ENCODE peak calls at places on chromosomes 16 and 17, in seven cellular contexts. P is IMR-90, L is neuronal stem cell, C is mesendoderm, T is mesenchymal stem cell, B is H9, X is H1. U is an unnamed sample.

GRCh38 chr17:74449306-74449705 is 17.1 kb upstream of the CD300A start:
- DNase-seq in L (no peak), C (no peak), B (no peak), X (no peak), P (no peak), T (no peak), U (no peak)

GRCh38 chr17:80953471-80954315 is 37.9 kb upstream of the CHMP6 start:
- DNase-seq in B (no peak), P (no peak), X (no peak), L (no peak), T (no peak), C (no peak), U (no peak)

GRCh38 chr16:73053379-73054130 is 5.6 kb upstream of the ZFHX3 start:
- DNase-seq in P (peak), T (peak), X (no peak), C (peak), B (no peak), L (no peak), U (no peak)

GRCh38 chr16:62963846-62964245 is 927.6 kb upstream of the CDH8 start:
- DNase-seq in X (no peak), B (no peak), T (no peak), P (no peak), C (no peak), L (no peak), U (peak)

GRCh38 chr16:77736879-77737278 is 14.6 kb downstream of the NUDT7 start:
- DNase-seq in T (no peak), B (no peak), P (no peak), L (no peak), C (no peak), X (no peak), U (no peak)

GRCh38 chr17:38617967-38618760 is 12.4 kb upstream of the SRCIN1 start:
- DNase-seq in P (no peak), T (no peak), C (no peak), L (no peak), B (peak), X (no peak), U (no peak)

GRCh38 chr17:16938496-16939270 is 33.2 kb downstream of the TNFRSF13B start:
- DNase-seq in X (no peak), T (no peak), L (no peak), P (no peak), B (peak), C (peak), U (no peak)

GRCh38 chr17:73396429-73397277 is 84.9 kb upstream of the CDC42EP4 start:
- DNase-seq in T (peak), B (peak), L (no peak), C (no peak), X (no peak), P (peak), U (no peak)

GRCh38 chr17:76840884-76841775 is 27.1 kb upstream of the MGAT5B start:
- DNase-seq in L (no peak), X (no peak), B (no peak), P (no peak), C (peak), T (no peak), U (no peak)

GRCh38 chr17:61650749-61651148 is 59.7 kb upstream of the NACA2 start:
- DNase-seq in T (no peak), X (no peak), C (no peak), B (no peak), L (no peak), P (no peak), U (no peak)

GRCh38 chr17:5877948-5878347 is 192.2 kb upstream of the WSCD1 start:
- DNase-seq in B (no peak), P (no peak), X (no peak), T (no peak), C (no peak), L (no peak), U (no peak)

GRCh38 chr16:84839054-84839453 is 19.3 kb downstream of the CRISPLD2 start:
- DNase-seq in L (no peak), X (no peak), B (no peak), P (peak), C (no peak), T (peak), U (no peak)

GRCh38 chr17:62965149-62965648 is 836 bp upstream of the TANC2 start:
- DNase-seq in T (peak), C (no peak), P (peak), B (no peak), X (no peak), L (no peak), U (peak)

GRCh38 chr17:66949501-66949900 is 15.0 kb upstream of the CACNG4 start:
- DNase-seq in T (peak), L (no peak), C (no peak), B (no peak), P (peak), X (no peak), U (no peak)

GRCh38 chr17:61805399-61805798 is 57.9 kb downstream of the BRIP1 start:
- DNase-seq in T (peak), C (no peak), P (peak), X (no peak), B (no peak), L (no peak), U (peak)

GRCh38 chr16:54932737-54933254 is 2.1 kb downstream of the IRX5 start:
- DNase-seq in X (peak), P (no peak), T (no peak), B (peak), C (peak), L (peak), U (no peak)

GRCh38 chr17:143785-144281 is 6.5 kb downstream of the SCGB1C2 start:
- DNase-seq in C (peak), B (peak), P (peak), T (peak), L (peak), X (peak), U (peak)

GRCh38 chr16:11743308-11744074 is 834 bp upstream of the TXNDC11 start:
- DNase-seq in X (no peak), T (peak), B (no peak), C (no peak), P (peak), L (no peak), U (peak)

GRCh38 chr17:66348605-66349165 is 46.3 kb downstream of the PRKCA start:
- DNase-seq in T (peak), B (no peak), P (peak), L (no peak), X (no peak), C (no peak), U (no peak)

GRCh38 chr16:75060708-75061107 is 55.9 kb downstream of the LDHD start:
- DNase-seq in T (no peak), C (no peak), L (no peak), B (no peak), P (no peak), X (no peak), U (no peak)

GRCh38 chr17:67431210-67432015 is 54.3 kb downstream of the PITPNC1 start:
- DNase-seq in X (no peak), P (peak), B (no peak), T (peak), C (peak), L (no peak), U (peak)

GRCh38 chr16:74626741-74627416 is 20.0 kb upstream of the GLG1 start:
- DNase-seq in P (peak), C (no peak), L (no peak), X (no peak), T (no peak), B (no peak), U (no peak)

GRCh38 chr16:59899940-59900339 is 1165.8 kb upstream of the GOT2 start:
- DNase-seq in T (no peak), C (peak), B (no peak), X (no peak), P (no peak), L (no peak), U (no peak)

GRCh38 chr17:41734139-41734948 is at the start of gene HAP1:
- DNase-seq in X (peak), B (peak), C (peak), L (peak), T (peak), P (peak), U (peak)

GRCh38 chr17:62703776-62704380 is 76.4 kb downstream of the MRC2 start:
- DNase-seq in T (peak), B (peak), P (peak), C (peak), L (peak), X (peak), U (peak)

GRCh38 chr17:34171245-34171818 is 83.8 kb upstream of the CCL2 start:
- DNase-seq in L (peak), T (peak), P (peak), B (peak), X (peak), C (peak), U (peak)

GRCh38 chr16:17566075-17566474 is 95.3 kb upstream of the XYLT1 start:
- DNase-seq in X (no peak), T (no peak), C (no peak), B (no peak), P (no peak), L (no peak), U (peak)

GRCh38 chr17:50594931-50595330 is 34.4 kb downstream of the CACNA1G start:
- DNase-seq in C (no peak), L (no peak), P (no peak), B (no peak), X (no peak), T (no peak), U (no peak)

GRCh38 chr16:70700101-70701020 is 14.5 kb upstream of the MTSS2 start:
- DNase-seq in P (no peak), T (peak), C (no peak), L (no peak), X (no peak), B (no peak), U (no peak)

GRCh38 chr17:81967533-81968395 is 6.8 kb upstream of the NOTUM start:
- DNase-seq in C (peak), L (peak), P (peak), T (peak), X (peak), B (peak), U (peak)

GRCh38 chr16:4426021-4426684 is 485 bp downstream of the DNAJA3 start:
- DNase-seq in L (no peak), X (no peak), T (no peak), P (no peak), C (no peak), B (no peak), U (peak)

GRCh38 chr16:69621225-69621624 is 55.5 kb downstream of the NFAT5 start:
- DNase-seq in C (no peak), X (no peak), L (no peak), B (no peak), T (no peak), P (no peak), U (no peak)

GRCh38 chr17:51672058-51672457 is 411.7 kb downstream of the UTP18 start:
- DNase-seq in C (no peak), B (no peak), P (no peak), X (no peak), L (no peak), T (no peak), U (no peak)

GRCh38 chr16:2035431-2036199 is 8.9 kb downstream of the NHERF2 start:
- DNase-seq in P (peak), T (peak), B (no peak), C (no peak), X (peak), L (no peak), U (no peak)

GRCh38 chr17:76816590-76817135 is 51.5 kb upstream of the MGAT5B start:
- DNase-seq in C (peak), P (peak), B (peak), L (peak), T (peak), X (peak), U (peak)

GRCh38 chr17:10360578-10360977 is 12.2 kb downstream of the MYH13 start:
- DNase-seq in C (no peak), X (no peak), B (no peak), T (no peak), L (no peak), P (peak), U (no peak)

GRCh38 chr17:76147211-76148014 is 6.4 kb upstream of the FOXJ1 start:
- DNase-seq in T (peak), P (peak), L (no peak), X (no peak), B (peak), C (no peak), U (no peak)

GRCh38 chr16:67594956-67595355 is 32.6 kb downstream of the CTCF start:
- DNase-seq in B (no peak), C (peak), T (peak), P (peak), L (no peak), X (no peak), U (no peak)

GRCh38 chr17:12853921-12854320 is 64.6 kb downstream of the ARHGAP44 start:
- DNase-seq in C (peak), B (peak), P (no peak), T (no peak), X (no peak), L (no peak), U (no peak)

GRCh38 chr17:12851901-12852435 is 62.7 kb downstream of the ARHGAP44 start:
- DNase-seq in T (no peak), P (no peak), B (no peak), C (peak), L (no peak), X (no peak), U (no peak)

GRCh38 chr17:12856451-12856850 is 67.2 kb downstream of the ARHGAP44 start:
- DNase-seq in L (no peak), B (no peak), X (no peak), T (no peak), C (no peak), P (no peak), U (no peak)

GRCh38 chr17:12850996-12851395 is 61.7 kb downstream of the ARHGAP44 start:
- DNase-seq in C (no peak), L (no peak), P (no peak), B (no peak), T (no peak), X (no peak), U (no peak)
- H3K23ac ChIP-seq in C (no peak), L (no peak), P (no peak), B (no peak), T (no peak), X (no peak), U (no peak)

DNA sequence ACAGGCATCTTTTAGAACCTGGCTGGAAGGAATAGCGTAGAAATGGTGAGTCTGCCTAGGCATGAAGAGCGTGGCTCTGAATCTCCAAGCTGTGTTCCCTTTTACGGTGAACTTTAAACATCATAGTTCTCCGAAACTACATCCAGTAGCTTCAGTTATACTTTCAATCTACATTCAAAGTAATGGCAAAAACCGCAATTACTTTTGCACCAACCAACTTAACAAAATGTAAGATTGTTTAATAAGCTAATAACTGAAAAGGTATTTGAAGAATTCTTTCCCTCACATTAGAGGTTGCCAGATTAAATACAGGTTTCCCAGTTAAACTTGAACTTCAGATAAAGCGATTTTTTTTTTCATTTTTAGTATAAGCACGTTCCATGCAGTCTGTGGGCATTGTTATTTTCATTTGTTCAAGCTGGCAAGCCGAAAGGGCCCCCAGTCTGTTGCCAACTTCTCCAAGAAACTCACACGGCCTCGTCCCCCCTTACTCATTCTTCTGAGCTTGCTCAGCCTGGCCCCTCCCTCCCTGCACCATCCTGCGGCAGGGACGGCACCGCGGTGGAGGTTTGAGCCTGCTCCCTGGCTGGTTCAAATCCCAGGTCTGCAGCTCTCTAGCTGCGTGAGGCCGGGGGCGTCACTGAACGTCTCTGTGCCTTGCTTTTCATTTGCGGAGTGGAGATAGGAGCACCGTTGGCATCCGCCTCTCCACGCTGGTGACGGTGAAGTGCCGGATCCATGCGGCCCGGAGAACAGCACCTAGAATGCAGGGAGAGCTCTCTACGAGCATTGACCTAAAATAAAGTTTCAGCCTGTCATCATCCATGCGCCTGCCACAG is 3.5 kb upstream of the MTHFSD start:
- DNase-seq in C (no peak), L (no peak), P (no peak), X (no peak), B (no peak), T (no peak), U (no peak)
- H3K23ac ChIP-seq in C (no peak), L (no peak), P (no peak), X (no peak), B (no peak), T (no peak), U (no peak)

DNA sequence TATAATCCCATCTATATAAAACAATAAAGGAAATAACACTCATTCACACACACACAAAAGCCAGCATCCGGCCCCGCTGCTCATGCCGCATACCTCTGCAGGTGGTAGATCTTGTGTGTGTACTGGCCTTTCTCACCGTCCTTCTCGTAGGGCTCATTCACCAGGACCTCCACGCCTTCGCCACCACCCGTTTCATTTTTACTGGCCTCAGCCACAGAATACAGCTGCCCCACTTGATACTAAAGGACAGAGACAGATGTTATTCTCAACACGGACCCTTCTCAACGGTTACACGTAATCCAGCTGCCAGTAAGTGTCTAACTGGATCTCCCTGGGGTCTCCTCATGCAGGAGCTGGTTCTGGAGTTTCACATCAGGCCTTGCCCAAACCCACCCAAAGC is 9.7 kb downstream of the PITPNA start:
- DNase-seq in C (no peak), T (no peak), P (no peak), X (no peak), B (no peak), L (no peak), U (no peak)
- H3K23ac ChIP-seq in C (no peak), T (no peak), P (no peak), X (no peak), B (no peak), L (no peak), U (no peak)

DNA sequence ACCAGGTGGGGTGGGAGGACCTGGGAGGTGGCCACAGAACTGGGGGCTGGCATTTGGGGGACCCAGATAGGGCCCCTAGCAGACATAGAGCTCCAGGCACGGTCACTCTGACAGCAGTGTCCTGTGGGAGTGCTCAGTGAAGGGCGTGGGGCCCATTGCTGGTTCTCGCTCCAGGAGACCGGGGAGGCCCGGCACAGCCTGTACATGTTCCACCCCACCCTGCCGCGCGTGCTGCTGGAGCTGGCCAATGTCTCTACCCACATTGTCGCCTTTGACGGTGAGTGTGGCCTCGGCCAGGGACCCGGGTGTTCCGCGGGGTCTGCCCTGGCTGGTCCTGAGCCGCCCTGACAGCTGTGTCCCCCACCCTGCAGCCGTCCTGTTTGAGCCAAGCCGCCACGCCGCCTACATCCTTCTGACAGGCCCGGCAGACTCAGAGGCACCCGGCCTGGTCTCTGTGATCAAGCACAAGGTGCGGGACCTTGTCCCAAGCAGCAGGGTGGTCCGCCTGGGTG is 11.2 kb downstream of the RGS11 start:
- DNase-seq in C (no peak), P (no peak), X (no peak), L (no peak), T (no peak), B (no peak), U (no peak)
- H3K23ac ChIP-seq in C (no peak), P (no peak), X (no peak), L (no peak), T (no peak), B (no peak), U (no peak)

U was measured in trophoblast cell.